ENCODE peak calls at places on chromosomes 4 and X, in four cellular contexts. V is ascending aorta, A is lower lobe of right lung, G is psoas muscle. N is an unnamed sample.

GRCh38 chrX:134074151-134074550 is 88.8 kb upstream of the GPC3 start:
- DNase-seq in V (no peak), A (no peak), G (no peak), N (no peak)

GRCh38 chr4:107252621-107253020 is 216.5 kb upstream of the DKK2 start:
- DNase-seq in V (no peak), A (no peak), G (no peak), N (peak; percentile 54)

GRCh38 chr4:69888336-69888735 is 28.4 kb upstream of the SULT1E1 start:
- DNase-seq in V (no peak), A (no peak), G (no peak), N (no peak)

GRCh38 chr4:150232029-150232428 is 153.8 kb downstream of the DCLK2 start:
- DNase-seq in V (no peak), A (no peak), G (no peak), N (no peak)

GRCh38 chr4:112277705-112278448 is 7.8 kb downstream of the TIFA start:
- DNase-seq in V (no peak), A (no peak), G (no peak), N (no peak)

GRCh38 chr4:10524196-10524833 is 67.1 kb upstream of the ZNF518B start:
- DNase-seq in V (no peak), A (no peak), G (no peak), N (no peak)

GRCh38 chr4:188822698-188823097 is 683.5 kb downstream of the TRIML1 start:
- DNase-seq in V (no peak), A (no peak), G (peak; percentile 11), N (no peak)

GRCh38 chr4:147944670-147945260 is 212.9 kb downstream of the ARHGAP10 start:
- DNase-seq in V (no peak), A (no peak), G (no peak), N (no peak)

GRCh38 chrX:133939655-133940054 is 45.7 kb downstream of the GPC3 start:
- DNase-seq in V (no peak), A (no peak), G (no peak), N (peak; percentile 1)

GRCh38 chr4:33737721-33738120 is 2506.6 kb downstream of the ARAP2 start:
- DNase-seq in V (no peak), A (no peak), G (no peak), N (no peak)

GRCh38 chr4:147707892-147708672 is 23.8 kb upstream of the ARHGAP10 start:
- DNase-seq in V (peak; percentile 77), A (no peak), G (no peak), N (peak; percentile 64)

GRCh38 chr4:173436149-173436579 is 37.2 kb upstream of the SCRG1 start:
- DNase-seq in V (peak; percentile 66), A (no peak), G (no peak), N (peak; percentile 15)

GRCh38 chr4:55397521-55398321 is 2.0 kb downstream of the TMEM165 start:
- DNase-seq in V (no peak), A (no peak), G (no peak), N (no peak)

GRCh38 chr4:793109-793861 is 32.6 kb downstream of the CPLX1 start:
- DNase-seq in V (no peak), A (peak; percentile 31), G (no peak), N (no peak)

GRCh38 chr4:177484613-177485021 is 42.4 kb upstream of the AGA start:
- DNase-seq in V (no peak), A (no peak), G (no peak), N (no peak)

GRCh38 chrX:106894392-106894909 is 8.7 kb downstream of the RIPPLY1 start:
- DNase-seq in V (no peak), A (peak; percentile 46), G (peak; percentile 69), N (peak; percentile 78)

GRCh38 chr4:7365472-7366179 is 69.1 kb downstream of the PSAPL1 start:
- DNase-seq in V (no peak), A (no peak), G (no peak), N (no peak)

GRCh38 chr4:82433791-82434190 is 3.4 kb downstream of the ENOPH1 start:
- DNase-seq in V (no peak), A (no peak), G (no peak), N (no peak)
- H3K4me1 ChIP-seq in V (peaks cover 3% of the 10 kb centered on the region), A (peaks cover 20% of the 10 kb centered on the region), G (peaks cover 8% of the 10 kb centered on the region), N (no peaks in the 10 kb centered on the region)

GRCh38 chr4:45324381-45325111 is 598.2 kb upstream of the GNPDA2 start:
- DNase-seq in V (no peak), A (no peak), G (no peak), N (no peak)
- H3K9me3 ChIP-seq in V (no peaks in the 10 kb centered on the region), A (no peaks in the 10 kb centered on the region), G (no peaks in the 10 kb centered on the region), N (no peaks in the 10 kb centered on the region)

GRCh38 chrX:42948723-42949122 is 170.8 kb upstream of the PPP1R2C start:
- DNase-seq in V (no peak), A (no peak), G (no peak), N (no peak)
- H3K4me1 ChIP-seq in V (no peaks in the 10 kb centered on the region), A (no peaks in the 10 kb centered on the region), G (no peaks in the 10 kb centered on the region), N (no peaks in the 10 kb centered on the region)

DNA sequence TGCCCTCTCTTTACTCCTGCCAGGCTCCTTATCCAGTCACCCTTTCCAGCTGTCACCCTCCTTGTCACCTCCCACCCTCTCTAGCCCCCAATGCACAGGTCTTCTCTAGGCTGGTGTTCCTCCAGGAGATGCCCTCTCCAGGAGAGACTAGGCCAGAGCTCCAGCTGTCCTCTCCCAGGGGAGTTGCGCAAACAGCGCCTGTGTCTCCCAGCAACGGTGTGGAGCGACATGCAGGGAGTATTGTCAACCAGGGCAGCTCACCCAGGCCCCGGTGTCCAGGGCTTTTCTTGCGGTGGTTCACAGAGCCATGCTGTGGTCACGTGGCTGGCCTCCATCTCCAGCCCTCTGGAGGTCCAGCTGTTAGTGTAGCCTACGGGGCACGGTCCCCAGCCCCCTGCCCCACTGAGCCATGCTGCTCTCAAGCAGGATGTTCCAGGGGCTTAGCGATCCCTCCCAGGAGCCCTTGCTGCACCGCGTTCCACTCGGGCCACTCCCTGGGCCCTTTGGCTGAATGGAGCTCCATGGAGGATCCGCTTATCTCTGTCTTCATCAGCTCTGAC is 34.8 kb downstream of the CCNQ start:
- DNase-seq in V (no peak), A (no peak), G (peak; percentile 82), N (peak; percentile 30)
- H3K9me3 ChIP-seq in V (no peaks in the 10 kb centered on the region), A (no peaks in the 10 kb centered on the region), G (no peaks in the 10 kb centered on the region), N (no peaks in the 10 kb centered on the region)

GRCh38 chr4:17511950-17512795 is at the start of gene QDPR:
- DNase-seq in V (peak; percentile 89), A (peak; percentile 90), G (peak; percentile 91), N (peak; percentile 68)

GRCh38 chr4:17512973-17513665 is 1.2 kb upstream of the QDPR start:
- DNase-seq in V (no peak), A (no peak), G (no peak), N (no peak)

GRCh38 chr4:17515724-17516407 is 901 bp downstream of the CLRN2 start:
- DNase-seq in V (no peak), A (no peak), G (no peak), N (no peak)

GRCh38 chr4:17516980-17517379 is 2.0 kb downstream of the CLRN2 start:
- DNase-seq in V (no peak), A (no peak), G (no peak), N (no peak)

GRCh38 chr4:17514865-17515264 is at the start of gene CLRN2:
- DNase-seq in V (no peak), A (no peak), G (no peak), N (no peak)
- H3K4me1 ChIP-seq in V (peaks cover 3% of the 10 kb centered on the region), A (peaks cover 31% of the 10 kb centered on the region), G (peaks cover 12% of the 10 kb centered on the region), N (peaks cover 8% of the 10 kb centered on the region)

DNA sequence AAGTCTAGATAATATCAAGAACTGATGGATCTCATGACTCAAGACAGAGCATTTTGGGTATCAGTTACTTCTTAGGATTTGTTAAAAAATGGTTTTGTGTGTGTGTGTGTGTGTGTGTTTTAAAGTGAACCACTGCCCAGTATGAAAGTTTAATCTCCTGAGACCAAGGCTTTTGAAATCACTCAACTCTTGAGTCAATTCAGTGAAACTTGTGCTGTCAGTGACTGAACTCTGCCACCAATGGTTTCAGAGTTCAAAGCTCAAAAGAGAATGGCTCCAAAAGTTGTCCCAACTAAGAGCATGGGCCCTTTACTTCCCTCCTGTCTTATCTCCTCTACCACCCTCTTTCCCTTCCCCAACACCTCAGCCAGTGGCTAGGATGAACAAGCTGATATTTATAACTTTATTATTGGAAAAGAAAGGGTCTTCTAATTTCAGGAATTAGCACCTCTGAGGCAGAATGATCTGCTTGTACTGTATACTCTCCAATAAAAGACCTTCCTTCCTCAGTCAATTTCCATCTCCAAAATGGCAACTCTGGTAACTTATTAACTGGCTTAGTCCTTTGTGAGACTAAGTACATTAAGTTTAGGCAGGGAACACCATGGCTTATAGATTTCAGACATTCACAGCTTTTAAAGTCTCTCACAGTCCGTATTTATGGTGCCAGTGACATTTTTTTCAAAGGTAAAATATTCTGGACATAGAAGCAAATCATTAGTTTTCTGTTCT is 152.2 kb downstream of the REPS2 start:
- DNase-seq in V (no peak), A (no peak), G (no peak), N (no peak)
- H3K9me3 ChIP-seq in V (no peaks in the 10 kb centered on the region), A (no peaks in the 10 kb centered on the region), G (no peaks in the 10 kb centered on the region), N (no peaks in the 10 kb centered on the region)

GRCh38 chrX:7904557-7904956 is 22.7 kb downstream of the PNPLA4 start:
- DNase-seq in V (no peak), A (no peak), G (no peak), N (no peak)
- H3K4me1 ChIP-seq in V (no peaks in the 10 kb centered on the region), A (no peaks in the 10 kb centered on the region), G (no peaks in the 10 kb centered on the region), N (no peaks in the 10 kb centered on the region)

DNA sequence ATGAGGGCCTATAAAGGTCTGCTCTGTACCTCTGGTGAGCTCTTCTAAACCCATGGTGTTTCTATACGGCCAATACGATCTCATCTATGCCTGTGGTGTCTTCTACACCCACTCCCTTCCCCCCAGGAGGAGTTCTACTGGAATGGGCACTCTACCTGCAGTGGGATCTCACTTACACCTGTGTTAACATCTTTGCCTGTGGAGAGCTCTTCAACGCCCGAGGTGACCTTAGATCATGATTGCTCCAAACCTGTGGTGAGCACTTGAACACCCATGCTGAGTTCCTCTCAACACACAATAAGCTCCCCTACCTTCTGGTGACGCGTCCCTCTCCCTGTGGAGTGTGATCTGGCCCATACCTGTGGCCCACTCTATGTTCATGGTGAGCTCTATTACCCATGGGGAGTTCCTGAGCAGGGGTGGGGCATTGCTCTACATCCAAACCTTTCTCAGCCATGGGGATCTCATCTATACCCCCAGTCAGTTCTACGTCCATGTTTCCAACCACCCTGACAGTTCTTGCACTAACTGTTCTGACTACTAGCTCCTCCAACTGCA is 48.6 kb downstream of the BCOR start:
- DNase-seq in V (peak; percentile 31), A (no peak), G (no peak), N (no peak)
- H3K9me3 ChIP-seq in V (peaks cover 28% of the 10 kb centered on the region), A (peaks cover 11% of the 10 kb centered on the region), G (peaks cover 33% of the 10 kb centered on the region), N (peaks cover 44% of the 10 kb centered on the region)

DNA sequence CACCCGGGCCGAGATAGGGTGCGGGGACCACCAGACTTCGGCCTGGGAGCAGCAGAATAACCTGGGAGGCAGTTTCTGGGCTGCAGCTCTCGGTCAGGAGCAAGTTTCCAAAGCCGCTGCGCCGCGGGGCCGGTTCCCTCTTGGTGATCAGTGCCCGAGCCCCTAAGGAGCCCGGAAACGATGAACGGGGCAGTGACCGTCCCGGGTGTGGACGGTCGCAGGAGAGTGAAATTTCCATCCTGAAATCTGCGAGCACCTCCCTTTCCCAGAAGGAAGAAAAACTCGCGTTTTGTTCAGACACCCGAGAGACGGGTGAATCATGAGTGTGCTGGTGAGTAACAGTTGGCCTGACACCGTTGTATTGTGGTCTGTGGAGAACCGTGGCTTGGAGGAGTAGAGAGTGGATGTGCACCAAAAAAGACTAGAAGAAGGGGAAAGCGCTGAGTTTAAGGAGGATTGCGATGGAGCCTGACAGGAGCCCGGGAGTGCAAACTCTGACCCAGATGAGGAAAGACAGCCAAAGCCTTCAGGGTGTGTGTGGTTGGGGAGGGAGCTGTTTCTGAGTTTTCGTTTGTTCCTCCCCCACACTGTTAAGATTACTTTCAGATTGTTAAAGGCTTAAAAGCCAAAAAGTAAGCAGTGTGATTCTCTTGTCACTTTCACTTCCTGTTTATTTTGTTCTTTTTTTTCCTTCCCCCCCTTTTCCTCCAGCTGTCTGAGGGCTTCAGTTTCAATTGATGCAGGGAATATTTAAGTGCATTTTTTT is 824 bp downstream of the MCUB start:
- DNase-seq in V (peak; percentile 73), A (no peak), G (peak; percentile 57), N (peak; percentile 53)
- H3K4me1 ChIP-seq in V (no peaks in the 10 kb centered on the region), A (peaks cover 13% of the 10 kb centered on the region), G (peaks cover 3% of the 10 kb centered on the region), N (peaks cover 25% of the 10 kb centered on the region)

N was measured in A673.